ENCODE peak calls at places on chromosome 1, in six cellular contexts. S, H, V, W, I and Q are unnamed samples.

GRCh38 chr1:31216016-31216415 is 23.7 kb downstream of the NKAIN1 start:
- DNase-seq in H (no peak), V (peak), I (no peak), W (no peak), S (no peak), Q (peak)

GRCh38 chr1:232302376-232303049 is 327.4 kb downstream of the SIPA1L2 start:
- DNase-seq in V (no peak), S (no peak), H (no peak), W (no peak), I (no peak), Q (no peak)

GRCh38 chr1:76867342-76868130 is at the start of gene ST6GALNAC5:
- DNase-seq in S (no peak), V (no peak), H (peak), W (no peak), I (peak), Q (peak)

GRCh38 chr1:204523605-204524215 is 7.5 kb downstream of the MDM4 start:
- DNase-seq in I (no peak), V (no peak), S (no peak), H (no peak), W (no peak), Q (no peak)

GRCh38 chr1:160163612-160164011 is 12.2 kb downstream of the ATP1A4 start:
- DNase-seq in H (no peak), I (no peak), V (no peak), W (no peak), S (peak), Q (no peak)

GRCh38 chr1:69511426-69512192 is 56.1 kb upstream of the LRRC7 start:
- DNase-seq in V (peak), I (no peak), W (no peak), H (no peak), S (no peak), Q (no peak)

GRCh38 chr1:208203848-208204609 is 40.2 kb downstream of the PLXNA2 start:
- DNase-seq in I (no peak), S (no peak), H (no peak), W (no peak), V (no peak), Q (no peak)

GRCh38 chr1:151989131-151989868 is 4.4 kb downstream of the S100A10 start:
- DNase-seq in S (peak), I (no peak), H (peak), V (peak), W (no peak), Q (no peak)

GRCh38 chr1:72284084-72284397 is 1.7 kb upstream of the NEGR1 start:
- DNase-seq in S (no peak), I (no peak), H (no peak), V (no peak), W (no peak), Q (no peak)

GRCh38 chr1:201259476-201260235 is 23.6 kb upstream of the PKP1 start:
- DNase-seq in V (no peak), H (no peak), W (no peak), I (no peak), S (no peak), Q (peak)

GRCh38 chr1:101051688-101052638 is 26.4 kb upstream of the DPH5 start:
- DNase-seq in S (no peak), V (no peak), I (no peak), H (no peak), W (no peak), Q (no peak)

GRCh38 chr1:13775916-13776315 is 75.9 kb downstream of the PRDM2 start:
- DNase-seq in W (no peak), I (no peak), V (no peak), S (no peak), H (no peak), Q (no peak)

GRCh38 chr1:189782280-189782679 is 695.4 kb downstream of the BRINP3 start:
- DNase-seq in V (no peak), I (peak), S (no peak), W (no peak), H (no peak), Q (no peak)

GRCh38 chr1:27671964-27672749 is at the start of gene IFI6:
- DNase-seq in I (peak), W (peak), S (peak), H (peak), V (peak), Q (peak)

GRCh38 chr1:112304151-112304550 is 91.9 kb upstream of the CTTNBP2NL start:
- DNase-seq in H (no peak), W (no peak), I (no peak), S (no peak), V (no peak), Q (no peak)

GRCh38 chr1:221437171-221437570 is 304.7 kb downstream of the DUSP10 start:
- DNase-seq in H (no peak), V (no peak), W (no peak), I (no peak), S (no peak), Q (no peak)

GRCh38 chr1:44532567-44532944 is 127.5 kb downstream of the RNF220 start:
- DNase-seq in S (no peak), H (no peak), W (no peak), I (no peak), V (no peak), Q (no peak)

GRCh38 chr1:101728029-101728428 is 268.7 kb downstream of the OLFM3 start:
- DNase-seq in S (no peak), W (no peak), I (no peak), H (no peak), V (no peak), Q (no peak)

GRCh38 chr1:27609618-27610240 is 5.8 kb upstream of the AHDC1 start:
- DNase-seq in V (no peak), S (no peak), W (no peak), H (no peak), I (no peak), Q (no peak)

GRCh38 chr1:22839806-22840205 is 129.2 kb downstream of the EPHB2 start:
- DNase-seq in V (no peak), H (no peak), I (no peak), S (no peak), W (no peak), Q (no peak)

DNA sequence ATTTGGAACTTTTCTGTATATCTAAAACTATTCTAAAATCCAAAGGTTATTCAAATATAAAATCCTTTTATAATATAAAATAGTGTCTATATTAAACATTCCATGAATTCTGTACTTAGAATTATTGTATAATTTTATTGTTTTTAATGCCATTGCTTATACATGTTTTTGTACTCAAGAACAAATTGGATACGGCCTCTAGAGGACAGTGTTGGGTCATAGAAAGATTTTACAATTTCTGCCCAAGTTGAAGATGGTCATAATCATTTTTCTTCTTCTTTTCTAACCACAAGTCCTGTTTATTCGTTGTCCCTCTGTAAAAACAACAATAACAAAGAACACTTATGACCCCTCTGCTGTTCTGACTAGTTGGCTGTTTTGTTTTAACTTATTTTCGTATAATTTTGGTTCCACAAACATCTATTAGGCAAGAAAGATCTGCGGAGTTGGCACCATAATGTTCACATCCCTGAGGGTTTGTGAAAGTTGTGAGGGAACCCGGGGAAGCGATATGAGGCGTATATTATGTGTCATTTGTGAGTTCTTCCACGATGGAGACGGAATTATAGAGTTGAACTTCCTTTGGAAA is 75.7 kb upstream of the KIF26B start:
- DNase-seq in H (no peak), V (no peak), W (no peak), S (peak), I (no peak), Q (no peak)
- TF ChIP-seq CTCF in H (peak), V (peak), W (peak), S (peak), I (peak), Q (peak)

GRCh38 chr1:214325401-214325800 is 44.4 kb downstream of the SMYD2 start:
- DNase-seq in I (no peak), H (no peak), S (no peak), W (no peak), V (no peak), Q (no peak)
- TF ChIP-seq CTCF in I (no peak), H (no peak), S (no peak), W (no peak), V (no peak), Q (no peak)

GRCh38 chr1:240287722-240288121 is 196.0 kb downstream of the FMN2 start:
- DNase-seq in V (no peak), S (no peak), H (no peak), W (no peak), I (no peak), Q (no peak)
- TF ChIP-seq CTCF in V (no peak), S (no peak), H (no peak), W (no peak), I (no peak), Q (no peak)

DNA sequence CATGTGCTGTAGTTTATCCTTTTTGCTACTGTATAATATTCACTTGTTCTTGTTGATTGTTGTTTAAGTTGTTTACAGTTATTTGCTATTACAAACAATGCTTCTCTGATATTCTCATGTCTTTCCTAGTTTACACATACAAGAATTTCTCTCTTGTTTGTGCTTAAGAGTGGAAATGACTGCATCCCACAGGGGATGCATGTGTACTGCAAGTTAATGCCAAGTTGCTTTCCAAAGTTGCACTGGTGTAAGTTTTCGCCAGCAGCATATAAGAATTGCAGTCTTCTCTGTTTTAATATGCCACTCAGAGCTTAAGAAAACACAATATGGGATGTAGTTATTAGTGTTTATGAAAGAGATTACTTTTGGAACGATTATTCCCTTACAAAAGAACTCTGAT is 97.7 kb downstream of the NEK7 start:
- DNase-seq in W (no peak), I (no peak), V (no peak), H (no peak), S (no peak), Q (no peak)
- TF ChIP-seq CTCF in W (peak), I (no peak), V (no peak), H (no peak), S (no peak), Q (peak)

GRCh38 chr1:78607334-78607927 is 12.8 kb upstream of the IFI44L start:
- DNase-seq in W (no peak), S (no peak), H (no peak), V (peak), I (no peak), Q (no peak)
- TF ChIP-seq CTCF in W (peak), S (peak), H (peak), V (peak), I (peak), Q (peak)

GRCh38 chr1:3453891-3454810 is at the start of gene ARHGEF16:
- DNase-seq in H (peak), S (peak), I (peak), V (no peak), W (no peak), Q (no peak)
- TF ChIP-seq CTCF in H (peak), S (peak), I (peak), V (peak), W (no peak), Q (peak)

DNA sequence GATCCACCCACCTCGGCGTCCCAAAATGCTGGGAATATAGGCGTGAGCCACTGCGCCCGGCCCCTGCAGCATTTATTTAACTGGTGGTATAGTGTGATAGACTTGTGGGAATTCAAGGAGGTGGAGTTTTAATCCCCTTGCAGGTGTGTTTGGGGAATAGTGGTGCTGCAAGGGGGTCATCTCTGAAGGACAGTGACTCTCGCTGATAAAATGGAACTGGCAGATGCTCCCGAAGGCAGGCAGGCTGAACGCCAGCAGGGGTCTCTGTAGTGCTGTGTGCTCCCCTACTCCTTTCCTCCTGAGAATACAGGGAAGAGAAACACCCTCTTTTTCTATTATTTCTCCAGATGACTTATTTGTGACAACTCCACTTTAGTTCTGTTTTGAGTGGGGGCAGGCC is 4.0 kb downstream of the OSCP1 start:
- DNase-seq in V (no peak), W (no peak), S (peak), H (no peak), I (peak), Q (no peak)
- TF ChIP-seq CTCF in V (peak), W (no peak), S (peak), H (peak), I (peak), Q (peak)

GRCh38 chr1:23895082-23895481 is 18.1 kb downstream of the CNR2 start:
- DNase-seq in H (no peak), S (no peak), I (no peak), W (no peak), V (no peak), Q (no peak)

GRCh38 chr1:23896491-23896890 is 16.7 kb downstream of the CNR2 start:
- DNase-seq in H (no peak), V (no peak), S (no peak), I (no peak), W (no peak), Q (no peak)

GRCh38 chr1:23899070-23899469 is 14.1 kb downstream of the CNR2 start:
- DNase-seq in I (no peak), H (no peak), V (no peak), W (no peak), S (no peak), Q (no peak)

GRCh38 chr1:23897083-23897482 is 16.1 kb downstream of the CNR2 start:
- DNase-seq in W (no peak), V (no peak), I (no peak), H (no peak), S (no peak), Q (no peak)

DNA sequence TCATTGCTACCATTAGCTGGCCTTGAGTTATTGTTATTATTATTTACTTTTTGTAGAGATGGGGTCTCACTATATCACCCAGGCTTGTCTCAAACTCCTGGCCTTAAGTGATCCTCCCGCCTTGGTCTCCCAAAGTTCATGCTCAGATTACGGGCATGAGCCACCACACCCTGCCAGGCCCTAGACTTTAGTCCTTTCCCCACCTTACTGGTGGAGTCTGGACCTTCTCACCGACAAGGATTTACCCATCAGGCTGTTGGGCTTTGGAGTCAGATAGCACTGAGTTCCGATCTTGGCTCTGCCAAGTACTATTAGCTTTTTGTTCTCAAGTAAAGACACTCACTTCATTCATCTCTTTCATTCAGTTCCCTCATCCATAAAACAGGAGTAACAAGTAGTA is 17.2 kb downstream of the CNR2 start:
- DNase-seq in S (no peak), I (no peak), V (no peak), H (no peak), W (no peak), Q (no peak)
- TF ChIP-seq CTCF in S (no peak), I (no peak), V (no peak), H (no peak), W (no peak), Q (no peak)

DNA sequence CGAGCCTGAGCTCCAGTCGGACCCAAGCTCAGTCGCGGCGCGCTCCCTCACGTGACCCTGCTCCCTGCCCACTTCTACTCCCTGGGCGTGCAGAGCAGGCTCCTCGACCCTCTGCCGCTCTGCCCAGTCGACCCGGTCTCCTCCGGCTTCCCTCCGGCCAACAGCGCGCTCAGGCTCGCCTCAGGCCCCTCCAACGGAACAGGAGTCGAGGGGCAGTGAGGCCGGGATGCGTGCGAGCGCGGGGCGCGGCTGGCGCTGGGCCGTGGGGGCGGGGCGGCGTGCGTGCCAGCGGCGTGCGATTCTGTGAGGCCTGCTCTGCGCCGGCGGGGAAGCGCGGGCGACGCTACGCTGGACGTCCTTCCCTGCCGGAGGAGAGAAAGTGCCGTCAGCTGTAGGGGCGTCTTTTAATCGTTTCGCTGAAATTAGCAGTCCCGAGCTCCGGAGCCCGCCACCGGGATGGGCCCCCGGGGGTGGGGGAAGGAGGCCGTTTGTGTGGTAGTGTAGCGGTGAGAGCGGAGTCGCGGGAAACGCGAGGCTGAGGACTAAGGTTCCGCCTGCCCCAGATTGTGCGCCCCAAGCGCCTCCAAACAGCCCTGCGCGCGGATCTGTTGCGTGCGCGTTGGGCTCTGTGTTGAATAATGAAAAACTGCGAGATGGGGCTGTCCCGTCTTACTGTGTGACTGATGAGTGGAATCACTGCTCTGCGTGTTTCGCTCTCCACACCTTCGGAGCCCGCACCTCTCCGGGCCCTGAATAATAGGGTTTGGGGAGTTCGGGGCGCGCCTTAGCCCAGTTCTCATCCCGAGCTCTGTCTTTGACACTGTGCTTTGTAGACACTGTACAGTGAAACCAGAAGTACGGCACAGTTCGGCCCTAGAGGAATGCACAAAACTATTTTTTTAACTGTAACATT is at the start of gene ACBD6:
- DNase-seq in S (peak), V (peak), I (peak), W (peak), H (peak), Q (peak)
- TF ChIP-seq CTCF in S (peak), V (no peak), I (no peak), W (no peak), H (peak), Q (peak)

GRCh38 chr1:113812661-113813135 is 422 bp upstream of the RSBN1 start:
- DNase-seq in H (no peak), V (no peak), I (no peak), W (no peak), S (no peak), Q (no peak)

GRCh38 chr1:113813218-113813617 is 942 bp upstream of the RSBN1 start:
- DNase-seq in S (no peak), H (no peak), V (no peak), W (no peak), I (no peak), Q (no peak)

GRCh38 chr1:113809651-113810602 is 2.3 kb downstream of the RSBN1 start:
- DNase-seq in W (no peak), H (no peak), S (peak), I (no peak), V (no peak), Q (no peak)

GRCh38 chr1:113811353-113811887 is 856 bp downstream of the RSBN1 start:
- DNase-seq in S (peak), V (no peak), W (peak), I (peak), H (peak), Q (peak)

DNA sequence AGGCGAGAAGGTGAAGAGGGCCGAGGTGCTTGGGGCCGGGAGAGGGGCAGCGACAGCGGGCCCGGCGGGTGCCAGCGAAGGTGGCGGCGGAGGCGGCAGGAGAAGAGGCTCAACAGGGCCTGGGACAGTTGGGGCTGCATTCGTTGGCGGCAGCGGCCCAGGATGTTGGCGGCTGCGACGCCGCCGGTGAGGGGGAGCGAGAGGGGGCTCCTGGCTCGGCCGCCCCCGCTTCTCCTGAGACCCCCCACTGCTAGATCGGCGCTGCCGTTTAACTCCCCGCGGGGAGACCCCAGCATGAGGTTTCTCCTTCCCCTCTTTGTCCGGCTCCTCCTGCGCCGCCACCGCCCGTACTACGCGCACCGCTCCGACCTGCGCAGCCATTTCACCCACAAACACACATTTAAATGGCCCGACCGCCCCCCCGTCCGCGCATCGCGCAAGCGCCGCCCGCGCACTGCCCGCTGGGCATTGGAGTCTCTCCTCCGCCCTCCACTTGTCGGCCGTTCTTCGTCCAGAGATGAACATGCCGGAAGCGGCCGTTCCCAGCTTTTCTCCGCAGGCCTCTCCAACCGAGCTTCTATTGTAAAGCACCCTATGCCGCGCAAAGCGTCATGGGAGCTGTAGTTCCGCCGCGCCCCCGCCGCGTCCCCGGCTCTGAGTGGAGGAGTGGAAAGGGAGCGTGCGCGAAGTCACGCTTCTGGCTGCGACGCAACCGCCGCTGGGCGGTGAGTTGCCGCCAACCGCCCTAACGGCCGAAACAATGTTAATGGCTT is at the start of gene RSBN1:
- DNase-seq in V (peak), W (peak), H (peak), S (peak), I (peak), Q (peak)
- TF ChIP-seq CTCF in V (no peak), W (no peak), H (no peak), S (no peak), I (no peak), Q (no peak)